ENCODE peak calls at places on chromosomes 1 and 21, in four cellular contexts. One of them, this sample, is unnamed.
A peak's percentile ranks its signal among the peaks of the same experiment; 100 is the strongest.

GRCh38 chr1:85125891-85126290 is 74.9 kb downstream of the SYDE2 start:
- DNase-seq in endothelial cell: no peak
- DNase-seq in WTC11: no peak
- DNase-seq in AG09309: no peak
- DNase-seq in this sample: no peak

GRCh38 chr1:89608627-89609338 is 24.1 kb upstream of the LRRC8C start:
- DNase-seq in endothelial cell: no peak
- DNase-seq in WTC11: no peak
- DNase-seq in AG09309: no peak
- DNase-seq in this sample: no peak

GRCh38 chr1:98103617-98104284 is 182.9 kb upstream of the DPYD start:
- DNase-seq in endothelial cell: no peak
- DNase-seq in WTC11: no peak
- DNase-seq in AG09309: no peak
- DNase-seq in this sample: no peak

GRCh38 chr1:245788269-245788668 is 633.5 kb downstream of the KIF26B start:
- DNase-seq in WTC11: no peak
- DNase-seq in AG09309: peak; percentile 91
- DNase-seq in endothelial cell: no peak
- DNase-seq in this sample: peak; percentile 88

GRCh38 chr1:1922782-1923680 is 4.0 kb upstream of the TMEM52 start:
- DNase-seq in endothelial cell: peak; percentile 8
- DNase-seq in WTC11: no peak
- DNase-seq in AG09309: no peak
- DNase-seq in this sample: no peak

GRCh38 chr1:35210306-35211112 is 17.6 kb upstream of the SFPQ start:
- DNase-seq in AG09309: no peak
- DNase-seq in endothelial cell: no peak
- DNase-seq in WTC11: peak; percentile 54
- DNase-seq in this sample: no peak

GRCh38 chr1:162987866-162988265 is 81.3 kb upstream of the RGS4 start:
- DNase-seq in WTC11: no peak
- DNase-seq in endothelial cell: no peak
- DNase-seq in AG09309: no peak
- DNase-seq in this sample: peak; percentile 91

GRCh38 chr1:238653693-238654321 is 732.6 kb upstream of the CHRM3 start:
- DNase-seq in AG09309: no peak
- DNase-seq in WTC11: no peak
- DNase-seq in endothelial cell: no peak
- DNase-seq in this sample: peak; percentile 72

GRCh38 chr1:201530741-201531521 is 8.0 kb upstream of the NAV1 start:
- DNase-seq in AG09309: peak; percentile 84
- DNase-seq in WTC11: peak; percentile 90
- DNase-seq in endothelial cell: peak; percentile 85
- DNase-seq in this sample: no peak

GRCh38 chr1:153977250-153978240 is at the start of gene JTB:
- DNase-seq in endothelial cell: peak; percentile 81
- DNase-seq in AG09309: no peak
- DNase-seq in WTC11: peak; percentile 88
- DNase-seq in this sample: peak; percentile 62

GRCh38 chr1:116697892-116698595 is 30.5 kb upstream of the IGSF3 start:
- DNase-seq in AG09309: no peak
- DNase-seq in WTC11: no peak
- DNase-seq in endothelial cell: no peak
- DNase-seq in this sample: peak; percentile 58

GRCh38 chr21:42237577-42237976 is 18.6 kb downstream of the ABCG1 start:
- DNase-seq in WTC11: no peak
- DNase-seq in endothelial cell: no peak
- DNase-seq in AG09309: no peak
- DNase-seq in this sample: no peak

GRCh38 chr21:45102391-45102932 is 28.1 kb downstream of the ADARB1 start:
- DNase-seq in AG09309: peak; percentile 55
- DNase-seq in WTC11: no peak
- DNase-seq in endothelial cell: no peak
- DNase-seq in this sample: peak; percentile 71

GRCh38 chr1:54006508-54006907 is 11.5 kb downstream of the LDLRAD1 start:
- DNase-seq in endothelial cell: no peak
- DNase-seq in AG09309: no peak
- DNase-seq in WTC11: no peak
- DNase-seq in this sample: no peak

GRCh38 chr21:38352536-38353219 is 95.9 kb downstream of the KCNJ15 start:
- DNase-seq in AG09309: peak; percentile 38
- DNase-seq in endothelial cell: peak; percentile 81
- DNase-seq in WTC11: peak; percentile 77
- DNase-seq in this sample: peak; percentile 47

GRCh38 chr21:14762734-14763694 is 216.9 kb upstream of the SAMSN1 start:
- DNase-seq in endothelial cell: no peak
- DNase-seq in AG09309: no peak
- DNase-seq in WTC11: no peak
- DNase-seq in this sample: no peak

GRCh38 chr21:36310016-36310415 is 10.0 kb upstream of the MORC3 start:
- DNase-seq in endothelial cell: no peak
- DNase-seq in AG09309: no peak
- DNase-seq in WTC11: no peak
- DNase-seq in this sample: no peak

GRCh38 chr1:226646026-226646869 is 92.8 kb downstream of the ITPKB start:
- DNase-seq in AG09309: no peak
- DNase-seq in endothelial cell: no peak
- DNase-seq in WTC11: no peak
- DNase-seq in this sample: peak; percentile 27

GRCh38 chr1:12173631-12174121 is 6.9 kb downstream of the TNFRSF1B start:
- DNase-seq in endothelial cell: no peak
- DNase-seq in WTC11: no peak
- DNase-seq in AG09309: no peak
- DNase-seq in this sample: no peak

GRCh38 chr21:29271927-29272333 is 26.8 kb upstream of the BACH1 start:
- DNase-seq in AG09309: peak; percentile 45
- DNase-seq in WTC11: no peak
- DNase-seq in endothelial cell: no peak
- DNase-seq in this sample: no peak

GRCh38 chr21:40706161-40706560 is 140.8 kb downstream of the DSCAM start:
- DNase-seq in WTC11: no peak
- DNase-seq in endothelial cell: no peak
- DNase-seq in AG09309: no peak
- DNase-seq in this sample: peak; percentile 21

GRCh38 chr1:88302843-88303486 is 381.1 kb upstream of the PKN2 start:
- DNase-seq in AG09309: no peak
- DNase-seq in WTC11: no peak
- DNase-seq in endothelial cell: peak; percentile 20
- DNase-seq in this sample: peak; percentile 7

GRCh38 chr1:2353215-2353906 is 38.0 kb downstream of the MORN1 start:
- DNase-seq in endothelial cell: no peak
- DNase-seq in WTC11: no peak
- DNase-seq in AG09309: no peak
- DNase-seq in this sample: no peak

GRCh38 chr1:24762133-24762676 is 17.0 kb downstream of the CLIC4 start:
- DNase-seq in AG09309: no peak
- DNase-seq in endothelial cell: no peak
- DNase-seq in WTC11: no peak
- DNase-seq in this sample: peak; percentile 84

GRCh38 chr1:111463029-111463683 is 10.6 kb upstream of the C1orf162 start:
- DNase-seq in WTC11: no peak
- DNase-seq in AG09309: no peak
- DNase-seq in endothelial cell: no peak
- DNase-seq in this sample: no peak

GRCh38 chr1:62906428-62906886 is 122.5 kb downstream of the ATG4C start:
- DNase-seq in AG09309: no peak
- DNase-seq in endothelial cell: peak; percentile 41
- DNase-seq in WTC11: peak; percentile 29
- DNase-seq in this sample: no peak

GRCh38 chr1:235056937-235057336 is 71.7 kb downstream of the TOMM20 start:
- DNase-seq in WTC11: no peak
- DNase-seq in endothelial cell: no peak
- DNase-seq in AG09309: no peak
- DNase-seq in this sample: peak; percentile 79

GRCh38 chr1:1349256-1350012 is at the start of gene DVL1:
- DNase-seq in AG09309: no peak
- DNase-seq in endothelial cell: peak; percentile 82
- DNase-seq in WTC11: peak; percentile 86
- DNase-seq in this sample: no peak

GRCh38 chr1:10516925-10517676 is 42.4 kb downstream of the PEX14 start:
- DNase-seq in WTC11: no peak
- DNase-seq in endothelial cell: no peak
- DNase-seq in AG09309: no peak
- DNase-seq in this sample: no peak

GRCh38 chr1:10520952-10521351 is 46.2 kb downstream of the PEX14 start:
- DNase-seq in WTC11: no peak
- DNase-seq in endothelial cell: no peak
- DNase-seq in AG09309: no peak
- DNase-seq in this sample: no peak

GRCh38 chr1:10520497-10520896 is 45.7 kb downstream of the PEX14 start:
- DNase-seq in WTC11: no peak
- DNase-seq in AG09309: no peak
- DNase-seq in endothelial cell: no peak
- DNase-seq in this sample: no peak

GRCh38 chr1:10517677-10517982 is 42.9 kb downstream of the PEX14 start:
- DNase-seq in AG09309: no peak
- DNase-seq in WTC11: no peak
- DNase-seq in endothelial cell: no peak
- DNase-seq in this sample: no peak

GRCh38 chr1:10519016-10519417 is 44.3 kb downstream of the PEX14 start:
- DNase-seq in AG09309: no peak
- DNase-seq in endothelial cell: no peak
- DNase-seq in WTC11: peak; percentile 23
- DNase-seq in this sample: no peak
- TF ChIP-seq CTCF in AG09309: no peak
- TF ChIP-seq CTCF in endothelial cell: no peak
- TF ChIP-seq CTCF in WTC11: no peak
- TF ChIP-seq CTCF in this sample: no peak

DNA sequence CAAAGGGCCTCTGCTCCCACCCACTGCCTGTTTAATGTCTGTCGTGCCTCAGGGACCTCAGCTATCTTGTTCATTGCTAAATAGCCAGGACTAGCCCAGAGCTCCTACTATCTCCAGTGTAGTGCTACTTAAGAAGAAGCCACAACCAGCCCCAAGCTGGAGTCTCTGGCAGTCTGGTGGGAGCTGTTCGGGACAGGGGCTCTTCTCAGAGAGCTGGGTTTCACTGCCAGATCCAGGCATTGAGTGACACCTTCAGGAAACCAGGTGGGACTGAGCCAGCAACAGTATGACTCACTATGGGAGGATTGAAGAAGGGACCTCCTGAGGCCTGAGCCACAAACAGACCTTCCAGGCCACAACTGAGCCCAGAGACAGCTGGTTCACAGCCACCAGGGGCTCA is 25.4 kb downstream of the MATN1 start:
- DNase-seq in endothelial cell: no peak
- DNase-seq in WTC11: no peak
- DNase-seq in AG09309: peak; percentile 13
- DNase-seq in this sample: peak; percentile 64
- TF ChIP-seq CTCF in endothelial cell: no peak
- TF ChIP-seq CTCF in WTC11: no peak
- TF ChIP-seq CTCF in AG09309: no peak
- TF ChIP-seq CTCF in this sample: peak; percentile 82

GRCh38 chr1:20327467-20327866 is 36.8 kb downstream of the VWA5B1 start:
- DNase-seq in endothelial cell: no peak
- DNase-seq in WTC11: no peak
- DNase-seq in AG09309: no peak
- DNase-seq in this sample: no peak

GRCh38 chr1:20325407-20325737 is 34.7 kb downstream of the VWA5B1 start:
- DNase-seq in endothelial cell: no peak
- DNase-seq in AG09309: no peak
- DNase-seq in WTC11: no peak
- DNase-seq in this sample: no peak

GRCh38 chr1:20328201-20328600 is 37.5 kb downstream of the VWA5B1 start:
- DNase-seq in WTC11: no peak
- DNase-seq in endothelial cell: no peak
- DNase-seq in AG09309: no peak
- DNase-seq in this sample: no peak

GRCh38 chr1:20325844-20326323 is 35.2 kb downstream of the VWA5B1 start:
- DNase-seq in AG09309: no peak
- DNase-seq in endothelial cell: no peak
- DNase-seq in WTC11: no peak
- DNase-seq in this sample: no peak

DNA sequence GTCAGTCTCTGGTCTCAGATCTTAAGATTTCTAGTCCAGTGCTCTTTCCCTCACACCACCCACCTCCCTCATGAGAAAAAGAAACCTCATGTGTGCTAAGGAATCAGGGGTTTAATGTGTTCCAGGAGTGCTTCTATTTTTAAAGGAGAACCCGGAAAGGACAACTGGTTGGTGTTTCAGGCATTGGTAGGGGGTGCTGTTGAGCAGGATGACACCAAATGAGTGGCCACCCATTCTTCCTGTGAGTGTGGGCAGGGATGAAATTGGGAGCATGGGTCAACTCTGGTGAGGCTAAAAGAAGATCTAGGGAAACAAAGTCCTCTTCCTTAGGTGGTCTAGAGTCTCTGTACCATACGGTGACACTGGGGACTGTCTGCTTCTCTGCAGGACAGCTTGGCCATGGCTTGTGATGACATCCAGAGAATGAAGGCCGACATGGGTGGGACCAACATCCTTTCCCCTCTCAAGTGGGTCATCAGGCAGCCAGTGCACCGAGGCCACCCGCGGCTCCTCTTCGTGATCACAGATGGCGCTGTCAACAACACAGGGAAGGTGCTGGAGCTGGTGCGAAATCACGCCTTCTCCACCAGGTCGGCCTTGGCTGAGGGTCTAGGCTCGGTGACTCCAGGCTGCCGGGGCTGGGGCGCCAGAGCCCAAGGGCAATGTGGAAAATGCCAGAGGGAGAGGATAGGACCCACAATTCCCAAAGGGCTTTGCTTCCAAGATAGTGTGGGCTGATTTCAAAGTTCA is 39.3 kb downstream of the VWA5B1 start:
- DNase-seq in AG09309: no peak
- DNase-seq in endothelial cell: no peak
- DNase-seq in WTC11: peak; percentile 32
- DNase-seq in this sample: no peak
- TF ChIP-seq CTCF in AG09309: no peak
- TF ChIP-seq CTCF in endothelial cell: peak; percentile 8
- TF ChIP-seq CTCF in WTC11: no peak
- TF ChIP-seq CTCF in this sample: peak; percentile 46

GRCh38 chr1:51086496-51087271 is 15.3 kb upstream of the C1orf185 start:
- DNase-seq in AG09309: no peak
- DNase-seq in endothelial cell: no peak
- DNase-seq in WTC11: peak; percentile 18
- DNase-seq in this sample: no peak

GRCh38 chr1:51093566-51093965 is 8.5 kb upstream of the C1orf185 start:
- DNase-seq in endothelial cell: no peak
- DNase-seq in WTC11: no peak
- DNase-seq in AG09309: peak; percentile 23
- DNase-seq in this sample: peak; percentile 83

DNA sequence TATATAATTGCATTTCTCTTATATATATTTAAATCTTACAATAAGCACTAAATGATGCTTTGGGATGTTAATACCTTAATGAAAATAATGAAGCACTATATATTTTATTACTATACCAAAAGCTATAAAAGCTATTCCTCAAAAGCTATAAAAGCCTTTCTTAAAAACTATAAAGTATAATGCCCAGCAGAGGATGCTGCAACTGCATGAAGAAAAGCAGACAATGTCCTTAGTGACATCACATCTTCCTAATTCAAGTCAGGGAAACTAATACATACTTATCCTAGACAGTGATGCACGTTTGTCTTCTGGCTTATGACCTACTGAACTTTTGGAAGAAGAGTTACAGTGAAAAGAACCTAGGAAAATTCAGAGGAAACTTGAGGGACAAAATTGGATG is 13.6 kb upstream of the C1orf185 start:
- DNase-seq in endothelial cell: no peak
- DNase-seq in WTC11: no peak
- DNase-seq in AG09309: no peak
- DNase-seq in this sample: no peak
- TF ChIP-seq CTCF in endothelial cell: no peak
- TF ChIP-seq CTCF in WTC11: no peak
- TF ChIP-seq CTCF in AG09309: peak; percentile 38
- TF ChIP-seq CTCF in this sample: peak; percentile 53